ENCODE peak calls at places on chromosomes 6 and 20, in nine cellular contexts. S is CD8-positive, alpha-beta T cell; N is cardiac muscle cell; K is WERI-Rb-1; I is lower lobe of right lung; L is effector memory CD4-positive, alpha-beta T cell; D is neural progenitor cell; B is tibial artery; Z is naive thymus-derived CD4-positive, alpha-beta T cell. P is an unnamed sample.

GRCh38 chr6:41887355-41887754 is 7.8 kb downstream of the USP49 start:
- DNase-seq in S (no peak), N (no peak), K (peak; percentile 80), I (no peak), L (no peak), D (peak; percentile 85), B (no peak), Z (no peak), P (no peak)

GRCh38 chr6:97813881-97814280 is 530.9 kb upstream of the MMS22L start:
- DNase-seq in S (no peak), N (no peak), K (peak; percentile 14), I (no peak), L (no peak), D (peak; percentile 6), B (no peak), Z (no peak), P (no peak)

GRCh38 chr6:44219053-44219814 is 2.5 kb downstream of the MYMX start:
- DNase-seq in S (no peak), N (peak; percentile 76), K (peak; percentile 95), I (peak; percentile 89), L (no peak), D (peak; percentile 96), B (peak; percentile 90), Z (no peak), P (no peak)

GRCh38 chr20:1287787-1288569 is 21.9 kb downstream of the SNPH start:
- DNase-seq in S (no peak), N (no peak), K (no peak), I (no peak), L (no peak), D (no peak), B (no peak), Z (no peak), P (no peak)

GRCh38 chr6:17870302-17871168 is 116.9 kb downstream of the KIF13A start:
- DNase-seq in S (no peak), N (no peak), K (no peak), I (no peak), L (no peak), D (no peak), B (no peak), Z (no peak), P (no peak)

GRCh38 chr6:40803897-40804702 is 216.9 kb upstream of the LRFN2 start:
- DNase-seq in S (no peak), N (no peak), K (no peak), I (no peak), L (no peak), D (no peak), B (no peak), Z (no peak), P (no peak)

GRCh38 chr6:79076160-79076559 is 1.9 kb downstream of the PHIP start:
- DNase-seq in S (no peak), N (peak; percentile 35), K (no peak), I (no peak), L (no peak), D (no peak), B (no peak), Z (peak; percentile 9), P (no peak)

GRCh38 chr6:67916389-67916788 is 718.7 kb upstream of the ADGRB3 start:
- DNase-seq in S (no peak), N (peak; percentile 90), K (no peak), I (no peak), L (no peak), D (no peak), B (no peak), Z (no peak), P (no peak)

GRCh38 chr6:121093928-121094327 is 240.4 kb downstream of the TBC1D32 start:
- DNase-seq in S (no peak), N (peak; percentile 61), K (no peak), I (no peak), L (no peak), D (no peak), B (no peak), Z (no peak), P (no peak)

GRCh38 chr6:51514396-51515051 is 572.9 kb downstream of the PKHD1 start:
- DNase-seq in S (no peak), N (no peak), K (no peak), I (no peak), L (no peak), D (peak; percentile 24), B (no peak), Z (no peak), P (no peak)

GRCh38 chr6:37182736-37183590 is 13.0 kb downstream of the PIM1 start:
- DNase-seq in S (peak; percentile 33), N (peak; percentile 65), K (no peak), I (peak; percentile 73), L (peak; percentile 37), D (no peak), B (peak; percentile 46), Z (peak; percentile 83), P (peak; percentile 67)

GRCh38 chr6:108250240-108250866 is 10.5 kb downstream of the SNX3 start:
- DNase-seq in S (no peak), N (peak; percentile 27), K (peak; percentile 16), I (no peak), L (no peak), D (peak; percentile 48), B (no peak), Z (no peak), P (no peak)

GRCh38 chr6:116779569-116780164 is 14.1 kb upstream of the FAM162B start:
- DNase-seq in S (no peak), N (peak; percentile 58), K (no peak), I (no peak), L (no peak), D (peak; percentile 72), B (no peak), Z (no peak), P (no peak)

GRCh38 chr20:48679603-48680002 is 148.2 kb downstream of the PREX1 start:
- DNase-seq in S (no peak), N (no peak), K (peak; percentile 43), I (no peak), L (no peak), D (peak; percentile 19), B (no peak), Z (no peak), P (no peak)

GRCh38 chr6:133435065-133435728 is 194.0 kb downstream of the EYA4 start:
- DNase-seq in S (no peak), N (no peak), K (no peak), I (no peak), L (no peak), D (no peak), B (no peak), Z (no peak), P (no peak)

GRCh38 chr6:112400282-112400681 is 53.2 kb downstream of the RFPL4B start:
- DNase-seq in S (no peak), N (no peak), K (no peak), I (no peak), L (no peak), D (no peak), B (no peak), Z (no peak), P (no peak)

GRCh38 chr6:100175814-100176275 is 181.8 kb upstream of the MCHR2 start:
- DNase-seq in S (no peak), N (peak; percentile 92), K (no peak), I (no peak), L (no peak), D (no peak), B (no peak), Z (no peak), P (no peak)

GRCh38 chr20:35648836-35649235 is 15.9 kb downstream of the CPNE1 start:
- DNase-seq in S (no peak), N (peak; percentile 51), K (no peak), I (no peak), L (no peak), D (no peak), B (no peak), Z (no peak), P (no peak)

GRCh38 chr6:152572395-152573061 is 64.6 kb downstream of the SYNE1 start:
- DNase-seq in S (no peak), N (peak; percentile 43), K (no peak), I (no peak), L (no peak), D (no peak), B (no peak), Z (no peak), P (no peak)

GRCh38 chr6:4693158-4693557 is 83.0 kb upstream of the CDYL start:
- DNase-seq in S (no peak), N (no peak), K (no peak), I (no peak), L (no peak), D (no peak), B (no peak), Z (no peak), P (no peak)

GRCh38 chr20:45407783-45408645 is at the start of gene DBNDD2:
- DNase-seq in S (no peak), N (no peak), K (no peak), I (no peak), L (no peak), D (no peak), B (peak; percentile 35), Z (peak; percentile 28), P (no peak)

GRCh38 chr6:149061933-149062332 is 255.6 kb upstream of the TAB2 start:
- DNase-seq in S (no peak), N (no peak), K (no peak), I (no peak), L (no peak), D (no peak), B (no peak), Z (no peak), P (no peak)

GRCh38 chr6:98036344-98036743 is 753.3 kb upstream of the MMS22L start:
- DNase-seq in S (no peak), N (no peak), K (peak; percentile 82), I (no peak), L (no peak), D (peak; percentile 69), B (no peak), Z (no peak), P (no peak)

GRCh38 chr20:47411161-47411560 is 54.7 kb upstream of the ZMYND8 start:
- DNase-seq in S (no peak), N (no peak), K (no peak), I (no peak), L (no peak), D (no peak), B (peak; percentile 41), Z (no peak), P (no peak)
- H3K27ac ChIP-seq in S (no peak overlapping the region), N (no peak overlapping the region), K (no peak overlapping the region), I (peak overlapping the region; percentile 68), L (no peak overlapping the region), D (no peak overlapping the region), B (peak overlapping the region; percentile 82), Z (no peak overlapping the region), P (no peak overlapping the region)

GRCh38 chr20:21512634-21513180 is 1.2 kb downstream of the NKX2-2 start:
- DNase-seq in S (no peak), N (no peak), K (no peak), I (peak; percentile 44), L (no peak), D (peak; percentile 42), B (no peak), Z (no peak), P (no peak)
- H3K27ac ChIP-seq in S (no peak overlapping the region), N (no peak overlapping the region), K (no peak overlapping the region), I (no peak overlapping the region), L (no peak overlapping the region), D (no peak overlapping the region), B (no peak overlapping the region), Z (no peak overlapping the region), P (no peak overlapping the region)

GRCh38 chr6:33081098-33081824 is 5.5 kb downstream of the HLA-DPB1 start:
- DNase-seq in S (no peak), N (no peak), K (no peak), I (no peak), L (no peak), D (peak; percentile 15), B (no peak), Z (no peak), P (no peak)
- H3K27ac ChIP-seq in S (no peak overlapping the region), N (no peak overlapping the region), K (peak overlapping the region; percentile 90), I (peak overlapping the region; percentile 77), L (no peak overlapping the region), D (no peak overlapping the region), B (peak overlapping the region; percentile 76), Z (no peak overlapping the region), P (no peak overlapping the region)

GRCh38 chr6:169692516-169692915 is 9.3 kb downstream of the WDR27 start:
- DNase-seq in S (no peak), N (peak; percentile 59), K (no peak), I (no peak), L (no peak), D (no peak), B (no peak), Z (no peak), P (no peak)
- H3K27ac ChIP-seq in S (no peak overlapping the region), N (no peak overlapping the region), K (no peak overlapping the region), I (no peak overlapping the region), L (no peak overlapping the region), D (no peak overlapping the region), B (no peak overlapping the region), Z (no peak overlapping the region), P (no peak overlapping the region)

P was measured in CD8-positive, alpha-beta memory T cell.